ENCODE peak calls at places on chromosome 17, in seven cellular contexts. W is Daoy, J is AG10803, U is NCI-H2081, A is astrocyte of the spinal cord, D is left cardiac atrium, P is A549. I is an unnamed sample.

GRCh38 chr17:79988163-79988971 is 47.3 kb downstream of the TBC1D16 start:
- DNase-seq in W (peak), J (peak), A (peak), P (peak), D (peak), U (peak), I (no peak)

GRCh38 chr17:31216053-31216751 is 80.8 kb downstream of the OMG start:
- DNase-seq in P (peak), U (peak), J (peak), W (peak), D (no peak), A (peak), I (no peak)

GRCh38 chr17:73397856-73398540 is 86.2 kb upstream of the CDC42EP4 start:
- DNase-seq in W (no peak), U (no peak), D (no peak), A (no peak), P (no peak), J (no peak), I (no peak)

GRCh38 chr17:79671387-79671752 is 59.4 kb upstream of the ENPP7 start:
- DNase-seq in U (no peak), W (no peak), J (no peak), A (no peak), D (no peak), P (no peak), I (no peak)

GRCh38 chr17:63439682-63440081 is 6.4 kb downstream of the CYB561 start:
- DNase-seq in D (no peak), J (peak), U (no peak), A (peak), W (peak), P (no peak), I (no peak)

GRCh38 chr17:64063766-64064224 is 43.4 kb upstream of the ICAM2 start:
- DNase-seq in W (peak), A (no peak), J (peak), U (peak), P (peak), D (peak), I (no peak)

GRCh38 chr17:3602499-3602898 is 6.7 kb downstream of the TRPV1 start:
- DNase-seq in J (peak), A (peak), U (no peak), P (peak), W (peak), D (peak), I (peak)

GRCh38 chr17:9905902-9906301 is 831 bp upstream of the RCVRN start:
- DNase-seq in D (peak), W (peak), P (peak), A (no peak), U (no peak), J (peak), I (no peak)

GRCh38 chr17:39400547-39401411 is 647 bp downstream of the FBXL20 start:
- DNase-seq in A (peak), P (no peak), J (peak), D (peak), U (no peak), W (no peak), I (no peak)

GRCh38 chr17:40320771-40321501 is 12.0 kb downstream of the RARA start:
- DNase-seq in P (no peak), A (no peak), D (peak), W (peak), J (peak), U (no peak), I (no peak)

GRCh38 chr17:47955497-47956461 is 1.9 kb downstream of the PRR15L start:
- DNase-seq in W (no peak), A (no peak), U (peak), J (no peak), D (no peak), P (no peak), I (no peak)

GRCh38 chr17:83192161-83192788 is 112.9 kb downstream of the METRNL start:
- DNase-seq in W (no peak), J (peak), A (peak), P (no peak), D (peak), U (no peak), I (no peak)

I was measured in GDM1.